ENCODE peak calls at places on chromosomes 11 and 22, in nine cellular contexts. Z is ELR; U is NCI-H226; T is astrocyte of the cerebellum; A is activated naive CD8-positive, alpha-beta T cell treated with anti-CD3 and anti-CD28 coated beads, Interleukin-2, amount 50 U/mL, for 24 hours; F is Karpas-422; B is NCI-H510A; Y is NCI-H460; K is posterior vena cava. O is an unnamed sample.
A peak's percentile ranks its signal among the peaks of the same experiment; 100 is the strongest.

GRCh38 chr11:34327804-34328631 is 29.8 kb downstream of the ABTB2 start:
- DNase-seq in Z (no peak), U (no peak), T (no peak), A (no peak), F (no peak), B (no peak), Y (no peak), K (no peak), O (no peak)

GRCh38 chr11:46127150-46127638 is 5.9 kb upstream of the PHF21A start:
- DNase-seq in Z (peak; percentile 88), U (peak; percentile 79), T (no peak), A (peak; percentile 27), F (peak; percentile 87), B (no peak), Y (peak; percentile 80), K (no peak), O (peak; percentile 68)

GRCh38 chr11:23473782-23474181 is 613.5 kb upstream of the CCDC179 start:
- DNase-seq in Z (no peak), U (peak; percentile 26), T (no peak), A (no peak), F (no peak), B (no peak), Y (no peak), K (no peak), O (no peak)

GRCh38 chr11:71190551-71190950 is 61.8 kb downstream of the SHANK2 start:
- DNase-seq in Z (no peak), U (no peak), T (no peak), A (no peak), F (no peak), B (no peak), Y (no peak), K (peak; percentile 51), O (no peak)

GRCh38 chr11:70715636-70716035 is 317.3 kb downstream of the CTTN start:
- DNase-seq in Z (no peak), U (no peak), T (no peak), A (no peak), F (no peak), B (no peak), Y (no peak), K (no peak), O (no peak)

GRCh38 chr22:20248461-20248959 is 19.6 kb downstream of the RTN4R start:
- DNase-seq in Z (no peak), U (no peak), T (no peak), A (no peak), F (no peak), B (no peak), Y (no peak), K (no peak), O (no peak)

GRCh38 chr22:49934144-49934890 is 15.9 kb downstream of the CRELD2 start:
- DNase-seq in Z (peak; percentile 61), U (no peak), T (no peak), A (no peak), F (no peak), B (no peak), Y (no peak), K (no peak), O (no peak)

GRCh38 chr11:63227521-63228107 is 15.8 kb downstream of the SLC22A25 start:
- DNase-seq in Z (no peak), U (no peak), T (no peak), A (no peak), F (no peak), B (no peak), Y (no peak), K (no peak), O (no peak)

GRCh38 chr22:26671317-26672059 is 14.1 kb downstream of the MIAT start:
- DNase-seq in Z (no peak), U (no peak), T (no peak), A (peak; percentile 79), F (peak; percentile 77), B (no peak), Y (no peak), K (peak; percentile 88), O (peak; percentile 79)

GRCh38 chr11:75801362-75802021 is 13.5 kb upstream of the UVRAG start:
- DNase-seq in Z (no peak), U (no peak), T (no peak), A (no peak), F (no peak), B (no peak), Y (no peak), K (peak; percentile 82), O (no peak)

GRCh38 chr11:16897460-16898061 is 116.7 kb downstream of the PLEKHA7 start:
- DNase-seq in Z (no peak), U (no peak), T (no peak), A (no peak), F (no peak), B (peak; percentile 87), Y (no peak), K (no peak), O (no peak)

GRCh38 chr22:37229805-37230672 is 14.0 kb downstream of the RAC2 start:
- DNase-seq in Z (peak; percentile 91), U (no peak), T (no peak), A (peak; percentile 88), F (peak; percentile 92), B (no peak), Y (peak; percentile 13), K (peak; percentile 89), O (peak; percentile 91)

GRCh38 chr11:102400603-102401002 is 52.0 kb downstream of the TMEM123 start:
- DNase-seq in Z (no peak), U (no peak), T (no peak), A (no peak), F (no peak), B (no peak), Y (no peak), K (no peak), O (no peak)

GRCh38 chr22:47419239-47419638 is 656.8 kb downstream of the TBC1D22A start:
- DNase-seq in Z (no peak), U (no peak), T (no peak), A (no peak), F (no peak), B (no peak), Y (no peak), K (no peak), O (no peak)

GRCh38 chr22:42399315-42400271 is 32.6 kb downstream of the NFAM1 start:
- DNase-seq in Z (no peak), U (no peak), T (no peak), A (no peak), F (peak; percentile 85), B (peak; percentile 91), Y (no peak), K (no peak), O (no peak)

GRCh38 chr22:29204617-29205183 is 996 bp upstream of the EMID1 start:
- DNase-seq in Z (no peak), U (no peak), T (no peak), A (no peak), F (no peak), B (no peak), Y (no peak), K (no peak), O (no peak)

GRCh38 chr11:102724904-102725515 is at the start of gene MMP8:
- DNase-seq in Z (peak; percentile 44), U (peak; percentile 33), T (peak; percentile 54), A (no peak), F (no peak), B (no peak), Y (no peak), K (no peak), O (no peak)

GRCh38 chr11:48109046-48109666 is 107.5 kb upstream of the OR4B1 start:
- DNase-seq in Z (peak; percentile 75), U (peak; percentile 24), T (peak; percentile 51), A (no peak), F (peak; percentile 93), B (no peak), Y (peak; percentile 29), K (no peak), O (peak; percentile 40)

GRCh38 chr11:1843098-1843473 is 4.3 kb downstream of the TNNI2 start:
- DNase-seq in Z (no peak), U (no peak), T (no peak), A (no peak), F (no peak), B (no peak), Y (no peak), K (no peak), O (no peak)

GRCh38 chr22:40631925-40632324 is 4.6 kb downstream of the MRTFA start:
- DNase-seq in Z (no peak), U (no peak), T (no peak), A (no peak), F (no peak), B (no peak), Y (no peak), K (no peak), O (no peak)